ENCODE peak calls at places on chromosomes 11 and 22, in four cellular contexts. Z is HEK293T, R is GM12878, H is HepG2. G is an unnamed sample.

GRCh38 chr11:117849781-117850414 is 25.4 kb upstream of the FXYD2 start:
- DNase-seq in Z (no peak), H (no peak), R (no peak), G (no peak)

GRCh38 chr22:35629406-35630234 is 12.5 kb upstream of the MB start:
- DNase-seq in H (no peak), Z (no peak), R (peak), G (peak)

GRCh38 chr11:66891849-66892660 is 35.2 kb downstream of the LRFN4 start:
- DNase-seq in Z (peak), H (peak), R (peak), G (peak)

GRCh38 chr22:35604671-35605457 is 12.3 kb downstream of the MB start:
- DNase-seq in R (no peak), Z (no peak), H (no peak), G (peak)

GRCh38 chr11:109815529-109816105 is 277.6 kb upstream of the ZC3H12C start:
- DNase-seq in H (no peak), R (no peak), Z (no peak), G (no peak)

GRCh38 chr22:45831394-45831793 is 145.6 kb downstream of the WNT7B start:
- DNase-seq in R (no peak), Z (no peak), H (no peak), G (no peak)

GRCh38 chr11:109865558-109866186 is 227.5 kb upstream of the ZC3H12C start:
- DNase-seq in R (no peak), Z (no peak), H (no peak), G (no peak)

GRCh38 chr11:36014906-36015305 is 71.0 kb downstream of the LDLRAD3 start:
- DNase-seq in H (no peak), R (no peak), Z (no peak), G (no peak)

GRCh38 chr11:100629671-100630070 is 57.4 kb upstream of the ARHGAP42 start:
- DNase-seq in Z (no peak), H (no peak), R (no peak), G (no peak)

DNA sequence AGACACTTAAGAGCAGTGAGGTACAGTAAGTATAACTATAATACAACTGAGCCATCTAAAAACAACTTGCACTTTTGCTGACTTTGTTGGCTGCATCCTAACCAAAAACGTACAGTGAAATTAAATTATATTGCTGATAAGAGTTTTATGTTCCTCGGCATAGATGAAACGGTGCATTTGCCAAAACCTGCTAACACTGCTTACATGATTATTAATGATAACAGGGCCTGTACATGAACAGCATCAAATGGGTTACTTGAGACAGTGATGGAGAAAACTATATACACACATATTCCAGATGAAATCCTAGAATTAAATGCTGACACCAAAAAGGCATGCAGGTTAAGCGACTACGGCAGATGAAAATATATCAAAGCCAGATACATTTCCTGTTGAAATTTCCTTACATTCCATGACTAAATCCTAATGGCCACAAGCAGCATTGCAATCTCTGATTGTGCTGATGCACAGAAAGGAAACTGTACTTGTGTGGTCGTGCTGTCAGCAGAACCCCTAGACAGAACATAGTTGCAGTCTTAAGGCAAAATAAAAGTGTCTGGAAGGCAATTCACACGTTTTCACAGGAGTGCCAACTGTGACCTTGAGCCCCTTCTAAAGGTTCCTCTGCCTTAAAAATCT is 143.9 kb downstream of the CADM1 start:
- DNase-seq in Z (no peak), R (no peak), H (no peak), G (no peak)
- TF ChIP-seq TARDBP in Z (no peak), R (no peak), H (no peak), G (no peak)

DNA sequence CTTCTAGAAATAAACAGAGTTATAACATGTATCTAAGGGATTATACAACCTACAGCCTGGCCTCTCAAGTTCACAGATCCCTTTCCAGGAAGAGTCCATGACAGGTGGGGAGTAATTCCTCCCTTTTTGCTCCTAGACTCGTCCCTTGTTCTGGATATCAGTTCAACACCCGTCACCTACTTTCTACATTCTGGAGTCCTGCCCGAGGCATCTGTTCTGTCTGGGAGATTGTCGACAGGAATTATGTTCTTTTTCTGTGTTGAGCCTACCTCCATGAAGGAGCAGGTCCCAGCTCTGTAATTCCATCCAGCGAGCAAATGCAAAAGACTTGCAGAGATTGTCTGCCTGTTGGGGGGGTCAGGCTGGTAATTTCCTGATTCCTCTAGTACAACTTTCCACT is 224.6 kb upstream of the NTM start:
- DNase-seq in H (no peak), Z (no peak), R (no peak), G (no peak)
- TF ChIP-seq TARDBP in H (no peak), Z (no peak), R (no peak), G (no peak)

DNA sequence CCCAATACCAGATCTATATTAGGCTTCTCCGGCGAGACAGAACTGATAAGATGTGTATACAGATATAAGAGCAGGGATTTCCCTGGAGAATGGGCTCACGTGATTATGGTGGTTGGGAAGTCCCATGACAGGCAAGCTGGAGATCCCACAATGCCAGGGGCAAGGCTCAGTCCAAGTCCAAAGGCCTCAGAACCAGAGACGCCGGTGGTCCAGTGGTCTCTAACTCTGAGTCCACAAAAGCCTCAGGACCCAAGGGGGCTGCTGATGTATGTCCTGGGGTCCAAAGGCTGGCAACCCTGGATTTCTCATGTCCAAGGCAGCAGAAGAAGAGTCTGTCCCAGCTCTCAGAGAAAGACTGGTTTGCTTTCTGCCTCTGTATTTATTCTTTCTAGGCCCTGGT is 15.8 kb upstream of the OSBPL5 start:
- DNase-seq in H (no peak), R (no peak), Z (no peak), G (no peak)
- TF ChIP-seq TARDBP in H (no peak), R (no peak), Z (no peak), G (no peak)

DNA sequence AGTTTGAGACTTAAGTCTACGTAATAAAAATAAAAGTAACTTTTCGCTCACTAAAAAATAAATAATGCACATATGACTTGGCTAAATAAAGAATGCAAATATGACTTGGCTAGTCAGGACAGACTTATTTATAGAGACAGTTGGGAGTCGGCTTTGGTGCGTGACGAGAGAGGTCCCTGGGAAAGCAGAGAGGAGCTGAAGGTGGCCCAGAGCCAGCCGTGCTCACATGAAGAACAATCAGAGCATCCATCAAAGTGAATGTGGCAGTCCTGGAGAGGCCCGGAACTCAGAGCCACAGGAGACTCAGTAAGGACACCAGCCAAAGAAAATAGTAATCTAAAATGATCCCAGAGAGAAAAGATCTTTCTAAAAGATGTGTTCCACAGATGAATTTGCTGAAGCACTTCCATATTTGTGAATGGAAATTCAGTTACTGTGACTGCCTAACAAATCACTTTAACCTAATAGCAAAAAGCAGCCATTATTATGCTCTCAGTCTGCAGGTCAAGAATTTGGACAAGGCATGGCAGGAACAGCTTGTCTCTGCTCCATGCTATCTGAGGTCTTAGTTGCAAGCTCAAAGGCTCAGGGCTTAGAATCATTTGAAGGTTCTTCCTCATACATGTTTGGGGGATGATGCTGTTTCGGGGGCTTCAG is 34.8 kb downstream of the CWC15 start:
- DNase-seq in R (no peak), Z (peak), H (no peak), G (no peak)
- TF ChIP-seq TARDBP in R (no peak), Z (no peak), H (no peak), G (no peak)

G was measured in K562.